ENCODE peak calls at places on chromosomes 16 and 17, in seven cellular contexts. One of them, this sample, is unnamed.

GRCh38 chr17:19296786-19297778 is 59.9 kb downstream of the EPN2 start:
- DNase-seq in transverse colon: no peak
- DNase-seq in PC-9: no peak
- DNase-seq in cardiac muscle cell: no peak
- DNase-seq in fibroblast of lung: no peak
- DNase-seq in neuronal stem cell: no peak
- DNase-seq in esophagus squamous epithelium: no peak
- DNase-seq in this sample: no peak

GRCh38 chr17:34711646-34712045 is 132.3 kb downstream of the TMEM132E start:
- DNase-seq in transverse colon: no peak
- DNase-seq in PC-9: no peak
- DNase-seq in cardiac muscle cell: no peak
- DNase-seq in fibroblast of lung: no peak
- DNase-seq in neuronal stem cell: no peak
- DNase-seq in esophagus squamous epithelium: no peak
- DNase-seq in this sample: no peak

GRCh38 chr17:67293251-67294203 is 48.5 kb upstream of the HELZ start:
- DNase-seq in transverse colon: peak
- DNase-seq in PC-9: peak
- DNase-seq in cardiac muscle cell: peak
- DNase-seq in fibroblast of lung: peak
- DNase-seq in neuronal stem cell: peak
- DNase-seq in esophagus squamous epithelium: no peak
- DNase-seq in this sample: no peak

GRCh38 chr17:45877467-45877866 is 16.9 kb upstream of the MAPT start:
- DNase-seq in transverse colon: no peak
- DNase-seq in PC-9: no peak
- DNase-seq in cardiac muscle cell: no peak
- DNase-seq in fibroblast of lung: no peak
- DNase-seq in neuronal stem cell: no peak
- DNase-seq in esophagus squamous epithelium: no peak
- DNase-seq in this sample: no peak

GRCh38 chr16:10827691-10828341 is 9.2 kb upstream of the TVP23A start:
- DNase-seq in transverse colon: peak
- DNase-seq in PC-9: no peak
- DNase-seq in cardiac muscle cell: peak
- DNase-seq in fibroblast of lung: peak
- DNase-seq in neuronal stem cell: no peak
- DNase-seq in esophagus squamous epithelium: no peak
- DNase-seq in this sample: no peak

GRCh38 chr16:47045023-47045422 is 71.5 kb upstream of the DNAJA2 start:
- DNase-seq in transverse colon: no peak
- DNase-seq in PC-9: no peak
- DNase-seq in cardiac muscle cell: peak
- DNase-seq in fibroblast of lung: peak
- DNase-seq in neuronal stem cell: no peak
- DNase-seq in esophagus squamous epithelium: no peak
- DNase-seq in this sample: no peak

GRCh38 chr17:57106836-57107497 is 21.9 kb downstream of the AKAP1 start:
- DNase-seq in transverse colon: no peak
- DNase-seq in PC-9: no peak
- DNase-seq in cardiac muscle cell: no peak
- DNase-seq in fibroblast of lung: no peak
- DNase-seq in neuronal stem cell: no peak
- DNase-seq in esophagus squamous epithelium: no peak
- DNase-seq in this sample: no peak

GRCh38 chr17:64941045-64941444 is 21.8 kb upstream of the LRRC37A3 start:
- DNase-seq in transverse colon: no peak
- DNase-seq in PC-9: no peak
- DNase-seq in cardiac muscle cell: no peak
- DNase-seq in fibroblast of lung: no peak
- DNase-seq in neuronal stem cell: no peak
- DNase-seq in esophagus squamous epithelium: no peak
- DNase-seq in this sample: no peak

GRCh38 chr17:80025140-80025539 is 10.5 kb downstream of the TBC1D16 start:
- DNase-seq in transverse colon: peak
- DNase-seq in PC-9: no peak
- DNase-seq in cardiac muscle cell: no peak
- DNase-seq in fibroblast of lung: no peak
- DNase-seq in neuronal stem cell: no peak
- DNase-seq in esophagus squamous epithelium: no peak
- DNase-seq in this sample: no peak

GRCh38 chr17:27602721-27603445 is 28.1 kb upstream of the LGALS9 start:
- DNase-seq in transverse colon: peak
- DNase-seq in PC-9: peak
- DNase-seq in cardiac muscle cell: peak
- DNase-seq in fibroblast of lung: peak
- DNase-seq in neuronal stem cell: peak
- DNase-seq in esophagus squamous epithelium: no peak
- DNase-seq in this sample: peak

GRCh38 chr16:85717393-85718152 is 28.8 kb upstream of the GINS2 start:
- DNase-seq in transverse colon: peak
- DNase-seq in PC-9: peak
- DNase-seq in cardiac muscle cell: peak
- DNase-seq in fibroblast of lung: peak
- DNase-seq in neuronal stem cell: peak
- DNase-seq in esophagus squamous epithelium: no peak
- DNase-seq in this sample: peak

GRCh38 chr16:56682703-56683397 is 580 bp downstream of the MT1X start:
- DNase-seq in transverse colon: peak
- DNase-seq in PC-9: no peak
- DNase-seq in cardiac muscle cell: no peak
- DNase-seq in fibroblast of lung: no peak
- DNase-seq in neuronal stem cell: no peak
- DNase-seq in esophagus squamous epithelium: no peak
- DNase-seq in this sample: no peak

GRCh38 chr16:87199901-87200300 is 117.3 kb downstream of the C16orf95 start:
- DNase-seq in transverse colon: no peak
- DNase-seq in PC-9: no peak
- DNase-seq in cardiac muscle cell: no peak
- DNase-seq in fibroblast of lung: no peak
- DNase-seq in neuronal stem cell: no peak
- DNase-seq in esophagus squamous epithelium: no peak
- DNase-seq in this sample: no peak

GRCh38 chr17:48637323-48638260 is 11.4 kb upstream of the HOXB9 start:
- DNase-seq in transverse colon: no peak
- DNase-seq in PC-9: no peak
- DNase-seq in cardiac muscle cell: peak
- DNase-seq in fibroblast of lung: peak
- DNase-seq in neuronal stem cell: no peak
- DNase-seq in esophagus squamous epithelium: no peak
- DNase-seq in this sample: no peak

GRCh38 chr16:21336231-21336630 is 58.1 kb upstream of the CRYM start:
- DNase-seq in transverse colon: no peak
- DNase-seq in PC-9: no peak
- DNase-seq in cardiac muscle cell: no peak
- DNase-seq in fibroblast of lung: peak
- DNase-seq in neuronal stem cell: no peak
- DNase-seq in esophagus squamous epithelium: no peak
- DNase-seq in this sample: no peak

GRCh38 chr17:73011016-73011486 is 81.4 kb downstream of the SLC39A11 start:
- DNase-seq in transverse colon: no peak
- DNase-seq in PC-9: no peak
- DNase-seq in cardiac muscle cell: no peak
- DNase-seq in fibroblast of lung: no peak
- DNase-seq in neuronal stem cell: no peak
- DNase-seq in esophagus squamous epithelium: no peak
- DNase-seq in this sample: no peak

GRCh38 chr16:11253009-11253994 is 2.7 kb downstream of the SOCS1 start:
- DNase-seq in transverse colon: no peak
- DNase-seq in PC-9: no peak
- DNase-seq in cardiac muscle cell: no peak
- DNase-seq in fibroblast of lung: peak
- DNase-seq in neuronal stem cell: no peak
- DNase-seq in esophagus squamous epithelium: no peak
- DNase-seq in this sample: no peak

GRCh38 chr16:15492091-15492740 is 57.8 kb downstream of the BMERB1 start:
- DNase-seq in transverse colon: no peak
- DNase-seq in PC-9: no peak
- DNase-seq in cardiac muscle cell: no peak
- DNase-seq in fibroblast of lung: no peak
- DNase-seq in neuronal stem cell: no peak
- DNase-seq in esophagus squamous epithelium: no peak
- DNase-seq in this sample: no peak

GRCh38 chr17:807146-808002 is 25.2 kb downstream of the MRM3 start:
- DNase-seq in transverse colon: no peak
- DNase-seq in PC-9: no peak
- DNase-seq in cardiac muscle cell: no peak
- DNase-seq in fibroblast of lung: no peak
- DNase-seq in neuronal stem cell: no peak
- DNase-seq in esophagus squamous epithelium: no peak
- DNase-seq in this sample: no peak

GRCh38 chr16:18931756-18932155 is 5.5 kb upstream of the SMG1 start:
- DNase-seq in transverse colon: no peak
- DNase-seq in PC-9: no peak
- DNase-seq in cardiac muscle cell: no peak
- DNase-seq in fibroblast of lung: no peak
- DNase-seq in neuronal stem cell: no peak
- DNase-seq in esophagus squamous epithelium: no peak
- DNase-seq in this sample: no peak

GRCh38 chr17:46978489-46979022 is 497 bp downstream of the RPRML start:
- DNase-seq in transverse colon: no peak
- DNase-seq in PC-9: no peak
- DNase-seq in cardiac muscle cell: peak
- DNase-seq in fibroblast of lung: no peak
- DNase-seq in neuronal stem cell: peak
- DNase-seq in esophagus squamous epithelium: no peak
- DNase-seq in this sample: no peak

GRCh38 chr17:28071891-28072606 is 29.6 kb downstream of the NLK start:
- DNase-seq in transverse colon: no peak
- DNase-seq in PC-9: no peak
- DNase-seq in cardiac muscle cell: no peak
- DNase-seq in fibroblast of lung: peak
- DNase-seq in neuronal stem cell: no peak
- DNase-seq in esophagus squamous epithelium: no peak
- DNase-seq in this sample: no peak

GRCh38 chr16:49698416-49698815 is 157.5 kb downstream of the ZNF423 start:
- DNase-seq in transverse colon: no peak
- DNase-seq in PC-9: no peak
- DNase-seq in cardiac muscle cell: peak
- DNase-seq in fibroblast of lung: peak
- DNase-seq in neuronal stem cell: no peak
- DNase-seq in esophagus squamous epithelium: no peak
- DNase-seq in this sample: no peak
- H3K4me3 ChIP-seq in transverse colon: no peak
- H3K4me3 ChIP-seq in PC-9: no peak
- H3K4me3 ChIP-seq in cardiac muscle cell: no peak
- H3K4me3 ChIP-seq in fibroblast of lung: no peak
- H3K4me3 ChIP-seq in neuronal stem cell: no peak
- H3K4me3 ChIP-seq in esophagus squamous epithelium: no peak
- H3K4me3 ChIP-seq in this sample: no peak

DNA sequence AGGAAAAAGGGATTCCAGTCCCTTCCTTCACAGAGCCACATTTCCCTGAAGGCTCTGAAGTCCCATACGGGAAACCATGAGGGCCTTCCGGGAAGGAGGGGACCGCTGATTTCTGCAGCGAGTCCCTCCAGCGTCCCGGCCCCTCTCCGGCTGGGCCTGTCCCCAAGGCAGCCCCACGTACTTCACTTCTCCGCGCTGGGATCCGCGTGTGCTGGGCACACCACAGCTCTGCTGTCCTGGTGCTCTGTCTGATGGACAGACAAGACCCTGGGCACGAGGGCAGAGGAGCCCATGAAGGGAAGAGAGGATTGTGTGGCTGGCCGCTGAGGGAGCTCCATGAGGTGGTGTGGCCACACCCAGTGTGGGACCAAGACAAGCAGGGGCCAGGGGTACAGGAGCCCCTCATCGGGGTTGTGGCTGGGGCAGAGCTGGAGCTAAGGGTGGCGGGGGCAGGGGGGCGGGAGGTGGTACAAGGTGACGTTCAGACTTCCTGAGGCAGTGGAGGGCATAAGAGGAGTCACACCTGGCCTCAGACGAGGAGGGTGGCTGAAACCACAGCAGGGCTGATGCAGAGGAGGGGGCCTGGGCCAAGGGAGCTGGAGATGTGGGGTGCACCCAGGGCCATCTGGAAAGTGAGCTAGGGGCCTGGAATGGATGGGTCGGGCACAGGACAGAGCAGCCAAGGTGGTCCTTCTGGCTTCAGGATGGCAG is 57.2 kb downstream of the PRMT7 start:
- DNase-seq in transverse colon: no peak
- DNase-seq in PC-9: no peak
- DNase-seq in cardiac muscle cell: no peak
- DNase-seq in fibroblast of lung: no peak
- DNase-seq in neuronal stem cell: no peak
- DNase-seq in esophagus squamous epithelium: no peak
- DNase-seq in this sample: no peak
- H3K4me3 ChIP-seq in transverse colon: no peak
- H3K4me3 ChIP-seq in PC-9: no peak
- H3K4me3 ChIP-seq in cardiac muscle cell: no peak
- H3K4me3 ChIP-seq in fibroblast of lung: no peak
- H3K4me3 ChIP-seq in neuronal stem cell: no peak
- H3K4me3 ChIP-seq in esophagus squamous epithelium: no peak
- H3K4me3 ChIP-seq in this sample: no peak

DNA sequence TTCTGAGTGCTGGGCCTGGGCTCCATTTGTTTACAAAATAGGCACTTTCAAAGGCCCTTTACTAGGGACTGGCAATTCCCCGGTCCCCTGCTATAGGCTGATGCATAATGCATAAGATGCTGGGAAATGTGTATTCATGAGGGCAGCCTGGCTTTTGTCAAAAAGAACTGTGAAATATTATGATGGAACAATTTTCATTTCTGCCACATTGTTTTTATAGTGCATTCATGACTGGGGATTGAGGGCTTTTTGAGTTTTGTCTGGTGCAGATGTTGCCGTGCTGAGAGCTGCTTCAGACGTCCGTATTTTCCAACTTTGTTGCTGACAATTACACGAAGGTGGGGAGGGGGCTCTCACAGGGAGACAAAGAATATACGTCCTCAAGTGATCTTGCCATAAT is 616.9 kb upstream of the CDH5 start:
- DNase-seq in transverse colon: no peak
- DNase-seq in PC-9: no peak
- DNase-seq in cardiac muscle cell: no peak
- DNase-seq in fibroblast of lung: no peak
- DNase-seq in neuronal stem cell: no peak
- DNase-seq in esophagus squamous epithelium: no peak
- DNase-seq in this sample: no peak
- H3K4me3 ChIP-seq in transverse colon: no peak
- H3K4me3 ChIP-seq in PC-9: no peak
- H3K4me3 ChIP-seq in cardiac muscle cell: no peak
- H3K4me3 ChIP-seq in fibroblast of lung: no peak
- H3K4me3 ChIP-seq in neuronal stem cell: no peak
- H3K4me3 ChIP-seq in esophagus squamous epithelium: no peak
- H3K4me3 ChIP-seq in this sample: no peak

GRCh38 chr17:43558805-43559160 is 12.6 kb upstream of the ETV4 start:
- DNase-seq in transverse colon: no peak
- DNase-seq in PC-9: no peak
- DNase-seq in cardiac muscle cell: no peak
- DNase-seq in fibroblast of lung: no peak
- DNase-seq in neuronal stem cell: no peak
- DNase-seq in esophagus squamous epithelium: no peak
- DNase-seq in this sample: no peak
- H3K4me3 ChIP-seq in transverse colon: no peak
- H3K4me3 ChIP-seq in PC-9: no peak
- H3K4me3 ChIP-seq in cardiac muscle cell: no peak
- H3K4me3 ChIP-seq in fibroblast of lung: no peak
- H3K4me3 ChIP-seq in neuronal stem cell: no peak
- H3K4me3 ChIP-seq in esophagus squamous epithelium: no peak
- H3K4me3 ChIP-seq in this sample: no peak